ENCODE peak calls at places on chromosome 22, in four cellular contexts. One of them, this sample, is unnamed.

GRCh38 chr22:24418786-24419479 is 8.5 kb upstream of the ADORA2A start:
- DNase-seq in ovary: peak; percentile 12
- DNase-seq in foreskin fibroblast: no peak
- DNase-seq in body of pancreas: no peak
- DNase-seq in this sample: no peak

GRCh38 chr22:24391836-24392217 is 35.6 kb upstream of the ADORA2A start:
- DNase-seq in ovary: no peak
- DNase-seq in foreskin fibroblast: peak; percentile 79
- DNase-seq in body of pancreas: no peak
- DNase-seq in this sample: no peak

GRCh38 chr22:48253136-48253535 is 1490.7 kb downstream of the TBC1D22A start:
- DNase-seq in ovary: no peak
- DNase-seq in foreskin fibroblast: no peak
- DNase-seq in body of pancreas: no peak
- DNase-seq in this sample: no peak

GRCh38 chr22:27269751-27270586 is 531.6 kb downstream of the MN1 start:
- DNase-seq in ovary: no peak
- DNase-seq in foreskin fibroblast: no peak
- DNase-seq in body of pancreas: no peak
- DNase-seq in this sample: no peak

GRCh38 chr22:33861216-33861875 is 58.9 kb downstream of the LARGE1 start:
- DNase-seq in ovary: no peak
- DNase-seq in foreskin fibroblast: no peak
- DNase-seq in body of pancreas: no peak
- DNase-seq in this sample: no peak

GRCh38 chr22:33400891-33401290 is 342.7 kb upstream of the SYN3 start:
- DNase-seq in ovary: no peak
- DNase-seq in foreskin fibroblast: no peak
- DNase-seq in body of pancreas: no peak
- DNase-seq in this sample: no peak

GRCh38 chr22:25682071-25682470 is 59.9 kb upstream of the MYO18B start:
- DNase-seq in ovary: no peak
- DNase-seq in foreskin fibroblast: no peak
- DNase-seq in body of pancreas: no peak
- DNase-seq in this sample: no peak

GRCh38 chr22:33577862-33578411 is 342.3 kb downstream of the LARGE1 start:
- DNase-seq in ovary: no peak
- DNase-seq in foreskin fibroblast: no peak
- DNase-seq in body of pancreas: peak; percentile 34
- DNase-seq in this sample: no peak

DNA sequence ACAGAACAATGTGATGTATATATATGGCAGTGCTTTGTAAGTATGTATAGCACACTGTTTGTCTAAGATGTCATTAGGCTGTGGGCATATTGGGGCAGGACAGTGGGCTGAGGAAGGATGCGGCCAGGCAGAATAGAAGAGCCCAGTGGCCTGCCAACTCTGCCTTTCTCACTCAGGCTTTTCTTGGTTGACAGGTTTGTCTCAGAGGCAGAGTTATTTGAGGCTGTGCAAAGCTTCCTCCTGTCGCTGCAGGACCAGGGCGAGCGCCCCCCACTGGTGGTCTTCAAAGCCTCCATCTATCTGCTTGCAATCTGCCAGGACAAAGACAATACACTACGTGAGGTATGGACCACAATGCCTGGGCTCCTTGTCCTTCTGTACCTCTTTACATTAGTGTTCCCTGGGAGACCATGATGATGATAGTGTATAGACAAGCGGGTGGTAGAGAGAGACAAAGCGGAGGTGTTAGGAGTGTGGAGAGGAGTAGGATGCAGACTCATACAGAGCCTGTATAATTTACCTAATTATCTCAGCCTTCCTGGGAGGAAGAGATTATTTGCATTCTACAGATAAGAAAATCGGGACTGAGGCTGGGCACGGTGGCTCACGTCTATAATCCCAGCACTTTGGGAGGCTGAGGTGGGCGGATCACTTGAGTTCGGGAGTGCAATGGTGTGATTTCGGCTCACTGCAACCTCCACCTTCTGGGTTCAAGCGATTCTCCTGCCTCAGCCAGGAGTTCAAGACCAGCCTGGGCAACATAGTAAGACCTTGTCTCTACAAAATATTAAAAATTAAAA is 37.3 kb upstream of the CCDC134 start:
- DNase-seq in ovary: no peak
- DNase-seq in foreskin fibroblast: no peak
- DNase-seq in body of pancreas: no peak
- DNase-seq in this sample: no peak
- H3K4me3 ChIP-seq in ovary: no peak overlapping the region
- H3K4me3 ChIP-seq in foreskin fibroblast: no peak overlapping the region
- H3K4me3 ChIP-seq in body of pancreas: no peak overlapping the region
- H3K4me3 ChIP-seq in this sample: no peak overlapping the region

DNA sequence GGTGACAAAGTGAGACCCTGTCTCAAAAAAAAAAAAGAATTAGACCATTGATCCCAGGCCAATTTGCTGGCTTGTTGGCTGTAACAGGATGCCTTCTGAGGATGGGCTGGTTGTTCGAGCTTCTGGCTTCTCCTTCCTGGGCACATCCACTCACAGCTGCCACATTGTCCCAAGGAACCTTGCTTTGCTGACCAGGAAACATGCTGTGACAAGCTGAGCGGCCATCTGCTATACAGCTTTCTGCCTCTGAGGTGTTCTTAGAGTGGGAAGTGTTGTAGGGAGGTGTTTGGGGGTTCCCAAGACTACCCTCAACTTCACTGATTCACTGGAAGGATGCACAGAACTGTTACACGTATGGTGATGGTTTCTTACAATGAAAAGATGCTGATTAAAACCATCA is 6.5 kb downstream of the SNAP29 start:
- DNase-seq in ovary: no peak
- DNase-seq in foreskin fibroblast: no peak
- DNase-seq in body of pancreas: no peak
- DNase-seq in this sample: no peak
- TF ChIP-seq CTCF in ovary: no peak
- TF ChIP-seq CTCF in foreskin fibroblast: no peak
- TF ChIP-seq CTCF in body of pancreas: no peak
- TF ChIP-seq CTCF in this sample: no peak

GRCh38 chr22:30604723-30605122 is 2.3 kb upstream of the TCN2 start:
- DNase-seq in ovary: no peak
- DNase-seq in foreskin fibroblast: no peak
- DNase-seq in body of pancreas: no peak
- DNase-seq in this sample: no peak

GRCh38 chr22:30607300-30607930 is 441 bp downstream of the TCN2 start:
- DNase-seq in ovary: no peak
- DNase-seq in foreskin fibroblast: no peak
- DNase-seq in body of pancreas: no peak
- DNase-seq in this sample: no peak

GRCh38 chr22:30606455-30607299 is at the start of gene TCN2:
- DNase-seq in ovary: peak; percentile 72
- DNase-seq in foreskin fibroblast: peak; percentile 91
- DNase-seq in body of pancreas: peak; percentile 65
- DNase-seq in this sample: peak; percentile 87

GRCh38 chr22:30607939-30608338 is 965 bp downstream of the TCN2 start:
- DNase-seq in ovary: no peak
- DNase-seq in foreskin fibroblast: no peak
- DNase-seq in body of pancreas: no peak
- DNase-seq in this sample: no peak

DNA sequence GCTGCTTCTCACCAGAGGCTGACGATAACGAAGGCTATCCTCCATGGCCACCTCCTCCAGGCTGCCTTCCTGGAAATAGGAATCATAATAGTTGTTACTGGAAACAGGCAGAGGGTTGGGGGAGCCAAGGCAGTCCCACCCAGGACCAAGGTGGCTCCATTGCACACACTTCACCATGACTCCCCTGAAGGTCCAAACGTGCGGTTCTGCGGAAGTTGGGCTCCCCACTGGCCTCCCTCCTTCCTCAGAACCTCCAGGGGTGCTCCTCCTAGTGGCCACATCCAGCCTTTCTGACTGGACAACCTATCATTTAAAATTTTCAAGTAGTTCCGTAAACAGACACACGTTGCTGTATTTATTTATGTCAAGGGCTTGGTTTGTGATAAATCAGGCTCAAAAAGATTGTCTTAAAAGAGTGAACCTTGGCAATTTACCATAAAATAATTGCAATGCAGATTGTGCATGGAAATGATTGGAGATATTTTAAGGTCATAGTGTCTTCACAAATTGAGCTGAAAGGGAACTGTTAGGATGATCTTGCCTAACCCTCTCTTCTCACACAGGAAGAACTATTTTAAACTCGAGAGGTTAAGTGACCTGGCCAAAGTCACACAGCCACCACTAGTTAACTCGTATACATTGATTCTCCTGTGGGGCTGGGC is 1.4 kb upstream of the TCN2 start:
- DNase-seq in ovary: peak; percentile 47
- DNase-seq in foreskin fibroblast: peak; percentile 63
- DNase-seq in body of pancreas: peak; percentile 72
- DNase-seq in this sample: no peak
- H3K4me3 ChIP-seq in ovary: peak overlapping the region; percentile 49
- H3K4me3 ChIP-seq in foreskin fibroblast: no peak overlapping the region
- H3K4me3 ChIP-seq in body of pancreas: no peak overlapping the region
- H3K4me3 ChIP-seq in this sample: no peak overlapping the region

GRCh38 chr22:42688914-42689275 is 31.8 kb downstream of the A4GALT start:
- DNase-seq in ovary: no peak
- DNase-seq in foreskin fibroblast: peak; percentile 17
- DNase-seq in body of pancreas: no peak
- DNase-seq in this sample: no peak
- TF ChIP-seq CTCF in ovary: no peak
- TF ChIP-seq CTCF in foreskin fibroblast: no peak
- TF ChIP-seq CTCF in body of pancreas: no peak
- TF ChIP-seq CTCF in this sample: no peak

DNA sequence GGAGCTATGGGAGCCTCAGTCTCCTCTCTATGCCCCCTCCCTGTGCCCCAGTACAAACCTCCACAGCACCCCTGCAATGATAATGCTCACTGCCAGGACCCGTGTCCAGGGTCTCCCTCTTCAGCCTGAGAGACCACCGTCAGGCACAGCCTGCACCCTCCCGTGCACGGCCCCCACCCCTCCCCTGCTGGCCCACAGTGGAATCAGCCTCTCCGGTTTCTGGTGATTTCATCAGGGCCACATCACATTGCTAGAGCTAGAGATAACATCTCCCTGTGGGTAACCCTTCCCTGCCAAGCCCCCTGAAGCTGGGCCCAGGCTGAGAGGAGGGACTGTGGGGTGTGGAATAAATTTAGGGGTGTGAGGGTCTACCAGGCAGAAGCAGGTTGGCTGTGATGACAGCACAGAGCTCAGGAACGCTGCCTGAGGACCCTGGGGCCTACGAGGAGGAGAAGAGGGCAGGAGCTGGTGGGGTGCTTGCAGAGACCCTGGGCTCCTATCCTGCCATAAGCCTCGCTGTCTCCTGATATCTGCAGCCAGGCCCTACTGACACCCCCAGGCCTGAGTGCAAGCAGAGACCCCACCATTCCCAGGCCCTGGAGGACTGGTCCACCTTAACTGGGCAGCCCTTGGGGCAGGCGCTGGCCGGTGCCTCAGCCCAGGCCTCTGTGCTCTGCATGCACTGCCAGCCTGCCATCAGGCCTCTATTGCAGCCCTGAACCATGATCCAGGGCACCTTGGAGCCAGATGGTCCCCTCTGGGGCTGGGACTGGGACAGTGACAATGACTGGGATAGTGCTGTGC is at the start of gene KLHDC7B:
- DNase-seq in ovary: no peak
- DNase-seq in foreskin fibroblast: no peak
- DNase-seq in body of pancreas: no peak
- DNase-seq in this sample: no peak
- H3K4me3 ChIP-seq in ovary: no peak within 1 kb of the TSS
- H3K4me3 ChIP-seq in foreskin fibroblast: no peak within 1 kb of the TSS
- H3K4me3 ChIP-seq in body of pancreas: no peak within 1 kb of the TSS
- H3K4me3 ChIP-seq in this sample: no peak within 1 kb of the TSS

GRCh38 chr22:35967046-35967397 is 61.6 kb downstream of the RBFOX2 start:
- DNase-seq in ovary: no peak
- DNase-seq in foreskin fibroblast: no peak
- DNase-seq in body of pancreas: no peak
- DNase-seq in this sample: no peak

GRCh38 chr22:35961480-35961902 is 67.1 kb downstream of the RBFOX2 start:
- DNase-seq in ovary: peak; percentile 63
- DNase-seq in foreskin fibroblast: peak; percentile 89
- DNase-seq in body of pancreas: no peak
- DNase-seq in this sample: peak; percentile 63

GRCh38 chr22:35963237-35963810 is 65.3 kb downstream of the RBFOX2 start:
- DNase-seq in ovary: no peak
- DNase-seq in foreskin fibroblast: no peak
- DNase-seq in body of pancreas: no peak
- DNase-seq in this sample: no peak

GRCh38 chr22:35970601-35971417 is 57.8 kb downstream of the RBFOX2 start:
- DNase-seq in ovary: no peak
- DNase-seq in foreskin fibroblast: no peak
- DNase-seq in body of pancreas: no peak
- DNase-seq in this sample: no peak

GRCh38 chr22:35966314-35967045 is 62.1 kb downstream of the RBFOX2 start:
- DNase-seq in ovary: no peak
- DNase-seq in foreskin fibroblast: peak; percentile 74
- DNase-seq in body of pancreas: no peak
- DNase-seq in this sample: no peak
- TF ChIP-seq CTCF in ovary: no peak
- TF ChIP-seq CTCF in foreskin fibroblast: peak; percentile 16
- TF ChIP-seq CTCF in body of pancreas: no peak
- TF ChIP-seq CTCF in this sample: no peak

GRCh38 chr22:20243176-20243544 is 25.0 kb downstream of the RTN4R start:
- DNase-seq in ovary: no peak
- DNase-seq in foreskin fibroblast: no peak
- DNase-seq in body of pancreas: no peak
- DNase-seq in this sample: no peak
- H3K4me3 ChIP-seq in ovary: no peak overlapping the region
- H3K4me3 ChIP-seq in foreskin fibroblast: no peak overlapping the region
- H3K4me3 ChIP-seq in body of pancreas: no peak overlapping the region
- H3K4me3 ChIP-seq in this sample: no peak overlapping the region

GRCh38 chr22:22099833-22100812 is 117.5 kb upstream of the TOP3B start:
- DNase-seq in ovary: no peak
- DNase-seq in foreskin fibroblast: peak; percentile 10
- DNase-seq in body of pancreas: no peak
- DNase-seq in this sample: no peak
- TF ChIP-seq CTCF in ovary: no peak
- TF ChIP-seq CTCF in foreskin fibroblast: peak; percentile 31
- TF ChIP-seq CTCF in body of pancreas: no peak
- TF ChIP-seq CTCF in this sample: peak; percentile 64

GRCh38 chr22:46081036-46081830 is 69.1 kb upstream of the PPARA start:
- DNase-seq in ovary: no peak
- DNase-seq in foreskin fibroblast: no peak
- DNase-seq in body of pancreas: peak; percentile 37
- DNase-seq in this sample: no peak
- H3K4me3 ChIP-seq in ovary: peak overlapping the region; percentile 78
- H3K4me3 ChIP-seq in foreskin fibroblast: peak overlapping the region; percentile 68
- H3K4me3 ChIP-seq in body of pancreas: no peak overlapping the region
- H3K4me3 ChIP-seq in this sample: no peak overlapping the region

This sample was measured in kidney epithelial cell.